ENCODE peak calls at places on chromosomes 5 and 9, in five cellular contexts. X is H1, K is hepatocyte, F is fibroblast of villous mesenchyme, I is breast epithelium. A is an unnamed sample.

GRCh38 chr9:112648624-112649023 is 69.3 kb downstream of the INIP start:
- DNase-seq in X (no peak), I (no peak), K (no peak), F (no peak), A (no peak)

GRCh38 chr9:30622551-30622950 is 1761.9 kb upstream of the ACO1 start:
- DNase-seq in I (no peak), F (no peak), X (no peak), K (no peak), A (no peak)

GRCh38 chr5:35461530-35461929 is 156.1 kb upstream of the SPEF2 start:
- DNase-seq in F (no peak), X (no peak), K (no peak), I (no peak), A (no peak)

GRCh38 chr9:136052991-136053756 is 41.9 kb downstream of the NACC2 start:
- DNase-seq in F (no peak), K (no peak), X (no peak), I (no peak), A (peak)

GRCh38 chr5:56457887-56458451 is 224.8 kb upstream of the ANKRD55 start:
- DNase-seq in X (no peak), K (no peak), I (no peak), F (peak), A (no peak)

GRCh38 chr9:86783884-86784283 is 163.4 kb downstream of the GAS1 start:
- DNase-seq in F (peak), X (no peak), K (no peak), I (no peak), A (no peak)

GRCh38 chr5:149028161-149028560 is 34.7 kb downstream of the SH3TC2 start:
- DNase-seq in K (no peak), F (no peak), I (no peak), X (no peak), A (no peak)

GRCh38 chr5:142830241-142831018 is 60.3 kb downstream of the ARHGAP26 start:
- DNase-seq in K (no peak), X (no peak), I (no peak), F (peak), A (no peak)

GRCh38 chr5:127898551-127899213 is 184.9 kb upstream of the SLC12A2 start:
- DNase-seq in K (no peak), F (peak), X (no peak), I (no peak), A (no peak)

GRCh38 chr9:8622222-8622802 is 822.7 kb upstream of the DMAC1 start:
- DNase-seq in K (no peak), F (no peak), I (no peak), X (no peak), A (no peak)

GRCh38 chr5:84016090-84016489 is 295.4 kb upstream of the HAPLN1 start:
- DNase-seq in I (no peak), K (no peak), X (no peak), F (peak), A (no peak)

GRCh38 chr5:57304931-57305330 is 131.1 kb downstream of the GPBP1 start:
- DNase-seq in F (no peak), I (no peak), K (no peak), X (no peak), A (no peak)

GRCh38 chr9:106479679-106480078 is 383.3 kb upstream of the ZNF462 start:
- DNase-seq in I (no peak), K (no peak), X (no peak), F (no peak), A (peak)

GRCh38 chr9:124218438-124219289 is 39.1 kb upstream of the NEK6 start:
- DNase-seq in F (peak), X (no peak), I (peak), K (peak), A (peak)

GRCh38 chr9:134213508-134214394 is 49.4 kb upstream of the RNU6ATAC start:
- DNase-seq in F (no peak), I (no peak), K (no peak), X (no peak), A (peak)

GRCh38 chr5:40689442-40689841 is 9.7 kb downstream of the PTGER4 start:
- DNase-seq in F (peak), K (peak), I (no peak), X (no peak), A (no peak)

GRCh38 chr9:120808931-120809330 is 15.7 kb upstream of the FBXW2 start:
- DNase-seq in K (no peak), I (no peak), F (no peak), X (no peak), A (no peak)

GRCh38 chr5:128349044-128349629 is 188.9 kb downstream of the FBN2 start:
- DNase-seq in I (no peak), F (peak), X (no peak), K (peak), A (peak)

GRCh38 chr9:118522093-118523028 is 818.2 kb downstream of the TLR4 start:
- DNase-seq in X (peak), F (peak), K (peak), I (no peak), A (no peak)

GRCh38 chr9:89364664-89365531 is 46.6 kb downstream of the SECISBP2 start:
- DNase-seq in K (no peak), F (no peak), X (no peak), I (peak), A (no peak)

GRCh38 chr5:14109041-14109747 is 33.9 kb upstream of the TRIO start:
- DNase-seq in F (peak), I (no peak), K (no peak), X (no peak), A (no peak)

GRCh38 chr9:132472199-132472598 is 62.2 kb downstream of the CFAP77 start:
- DNase-seq in K (no peak), F (no peak), X (no peak), I (no peak), A (no peak)

GRCh38 chr5:144011348-144011861 is 159.1 kb downstream of the YIPF5 start:
- DNase-seq in I (no peak), K (no peak), X (no peak), F (no peak), A (no peak)

GRCh38 chr5:140235776-140236558 is 61.0 kb downstream of the CYSTM1 start:
- DNase-seq in K (no peak), F (no peak), X (no peak), I (no peak), A (no peak)

GRCh38 chr5:102718819-102719218 is 36.3 kb upstream of the PAM start:
- DNase-seq in I (no peak), K (no peak), F (peak), X (no peak), A (no peak)

GRCh38 chr9:93071464-93071863 is 13.0 kb downstream of the SUSD3 start:
- DNase-seq in X (no peak), I (no peak), F (peak), K (no peak), A (no peak)

GRCh38 chr5:32707394-32707997 is 3.6 kb upstream of the NPR3 start:
- DNase-seq in X (no peak), F (peak), I (no peak), K (peak), A (no peak)

GRCh38 chr9:90724112-90724511 is 77.5 kb upstream of the SYK start:
- DNase-seq in K (no peak), I (no peak), F (no peak), X (no peak), A (no peak)

GRCh38 chr5:42638972-42639371 is 117.6 kb upstream of the CCDC152 start:
- DNase-seq in K (no peak), X (no peak), F (no peak), I (no peak), A (no peak)

GRCh38 chr9:69325409-69326212 is 596 bp downstream of the ENTREP1 start:
- DNase-seq in K (peak), F (no peak), X (no peak), I (no peak), A (peak)

GRCh38 chr5:111512026-111512405 is 319 bp downstream of the STARD4 start:
- DNase-seq in X (no peak), F (peak), I (peak), K (peak), A (peak)

GRCh38 chr5:128407956-128408355 is 130.1 kb downstream of the FBN2 start:
- DNase-seq in X (no peak), K (no peak), F (peak), I (no peak), A (no peak)

GRCh38 chr9:79257215-79257614 is 314.6 kb upstream of the TLE4 start:
- DNase-seq in K (peak), X (no peak), I (no peak), F (no peak), A (no peak)

GRCh38 chr5:112548246-112548982 is 129.3 kb upstream of the EPB41L4A start:
- DNase-seq in X (no peak), I (no peak), F (peak), K (peak), A (no peak)

DNA sequence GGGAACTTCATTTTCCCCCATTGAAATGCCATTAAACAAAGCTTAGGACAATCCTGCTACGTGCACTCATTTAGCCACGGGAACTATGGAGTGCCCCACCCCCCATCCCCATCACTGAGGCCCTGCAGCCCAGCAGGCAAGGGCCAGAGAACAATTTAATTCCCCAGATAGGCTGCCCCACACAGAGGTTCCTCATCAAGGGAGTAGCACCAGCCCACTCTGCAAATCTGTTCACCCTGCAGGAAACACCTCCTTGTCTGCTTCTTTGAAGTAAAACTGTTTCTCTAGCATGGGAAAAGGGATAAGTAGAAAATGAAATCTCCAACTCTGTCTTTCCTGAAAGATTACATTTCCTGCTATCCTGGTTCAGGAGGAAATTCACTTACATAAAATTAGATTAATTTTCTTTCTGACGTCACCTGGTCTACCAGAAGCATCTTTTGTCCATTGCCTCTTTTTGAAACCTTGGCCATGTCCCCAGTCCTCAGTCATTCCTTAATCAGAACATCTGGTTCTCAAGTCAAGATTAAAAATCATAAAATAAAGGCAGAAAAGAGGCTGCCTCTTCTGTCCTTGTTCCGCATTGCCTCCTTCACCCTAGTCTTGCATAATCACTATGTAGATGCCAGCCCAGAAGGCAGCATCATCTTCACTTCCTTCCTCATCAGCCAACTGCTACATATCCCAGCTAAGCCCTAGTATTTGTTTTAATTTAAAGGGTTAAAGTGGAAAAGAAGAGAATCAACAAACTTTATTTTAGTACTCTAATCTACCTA is 206.2 kb downstream of the ENC1 start:
- DNase-seq in F (no peak), K (no peak), X (no peak), I (no peak), A (no peak)
- H3K4me3 ChIP-seq in F (no peak), K (no peak), X (no peak), I (no peak), A (no peak)

GRCh38 chr5:173016069-173016455 is 32.5 kb downstream of the ATP6V0E1 start:
- DNase-seq in I (no peak), F (no peak), K (no peak), X (no peak), A (no peak)

GRCh38 chr5:173012882-173013281 is 29.3 kb downstream of the ATP6V0E1 start:
- DNase-seq in X (no peak), K (no peak), F (peak), I (no peak), A (no peak)

GRCh38 chr5:173010021-173010420 is 26.4 kb downstream of the ATP6V0E1 start:
- DNase-seq in F (no peak), X (no peak), I (no peak), K (no peak), A (no peak)

GRCh38 chr5:173011602-173012001 is 28.0 kb downstream of the ATP6V0E1 start:
- DNase-seq in X (no peak), K (no peak), F (no peak), I (no peak), A (no peak)

DNA sequence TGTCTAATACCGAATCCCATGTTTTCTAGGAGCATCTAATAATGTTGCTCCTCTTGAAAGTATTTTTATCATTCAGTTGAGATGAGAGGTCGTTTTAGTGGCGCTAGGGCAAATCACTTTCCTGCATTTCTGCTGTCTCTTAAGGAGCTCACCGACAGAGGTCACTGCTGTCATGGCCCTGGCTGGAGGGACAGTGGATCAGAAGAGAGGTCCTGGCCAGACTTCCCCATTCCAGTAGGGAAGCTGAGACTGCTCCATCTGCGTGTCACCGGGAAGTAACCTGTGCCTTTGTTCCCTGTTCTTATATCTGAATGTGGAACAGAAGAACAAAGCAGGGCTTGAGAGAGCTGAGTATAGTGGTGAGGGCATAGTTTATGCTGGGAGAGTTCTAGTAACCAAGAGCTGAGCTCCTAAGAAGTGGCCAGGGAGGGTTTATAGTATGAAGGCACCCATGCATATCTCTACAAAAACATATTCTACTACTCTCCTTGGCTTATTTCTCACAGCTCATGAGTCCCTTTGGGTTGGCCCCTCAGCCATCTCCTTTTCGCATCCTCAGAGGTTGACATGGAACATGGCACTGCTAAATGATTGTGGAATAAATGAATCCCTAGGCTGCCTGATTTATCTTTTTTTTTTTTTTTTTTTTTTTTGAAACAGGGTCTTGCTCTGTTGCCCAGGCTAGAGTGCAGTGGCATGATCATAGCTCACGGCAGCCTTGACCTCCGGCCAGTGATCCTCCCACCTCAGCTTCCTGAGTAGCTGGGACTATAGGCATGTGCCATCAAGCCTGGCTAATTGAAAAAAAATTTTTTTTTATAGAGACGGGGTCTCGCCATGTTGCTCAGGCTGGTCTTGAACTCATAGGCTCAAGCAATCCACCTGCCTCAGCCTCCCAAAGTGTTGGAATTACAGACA is 27.2 kb downstream of the ATP6V0E1 start:
- DNase-seq in X (no peak), I (peak), F (peak), K (peak), A (peak)
- TF ChIP-seq CTCF in X (peak), I (peak), F (peak), K (peak), A (no peak)

DNA sequence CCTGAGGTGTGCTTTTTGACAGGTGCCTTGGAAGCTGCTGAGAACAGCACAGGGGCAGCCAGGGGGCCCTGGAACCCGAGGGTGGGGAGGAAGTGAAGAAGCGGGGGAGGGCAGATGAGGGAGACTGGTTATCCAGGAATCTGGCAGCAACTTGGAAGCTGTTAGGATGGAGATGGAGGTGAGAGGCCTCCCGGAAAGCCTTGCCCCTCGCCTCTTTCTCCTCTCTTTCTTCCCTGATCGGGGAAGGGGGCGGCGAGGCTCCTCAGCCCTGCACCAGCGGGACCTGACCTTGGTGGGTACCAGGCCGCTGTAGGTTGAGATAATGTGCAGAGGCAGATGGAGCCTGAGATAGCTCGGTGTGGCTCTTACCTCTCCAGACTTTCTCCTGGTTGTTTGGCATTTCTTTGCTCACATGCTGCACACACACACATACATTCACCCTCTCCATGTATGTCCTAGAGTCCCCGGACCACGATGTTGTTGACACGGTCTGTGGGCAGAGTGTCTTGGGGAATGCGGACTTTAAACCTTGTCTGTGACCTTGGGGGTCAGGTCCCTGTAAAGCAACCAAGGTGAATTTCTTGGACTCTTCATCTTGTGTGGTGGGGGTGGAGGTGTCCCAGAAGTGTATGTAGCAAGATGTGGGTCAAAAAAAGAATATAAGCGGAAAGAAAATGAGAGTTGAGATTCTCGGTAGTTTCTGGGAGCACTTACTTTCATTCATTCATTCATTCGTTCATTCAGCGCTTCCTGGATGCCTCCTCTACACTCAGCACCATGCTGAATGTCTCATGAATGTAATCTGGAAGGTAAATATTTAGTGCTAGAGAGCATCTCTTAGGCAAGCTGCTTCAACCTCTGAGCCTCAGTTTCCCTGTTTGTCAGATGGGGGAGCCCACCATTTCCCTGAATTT is 1.6 kb downstream of the WWC1 start:
- DNase-seq in K (no peak), I (no peak), F (no peak), X (no peak), A (no peak)
- H3K4me3 ChIP-seq in K (peak), I (no peak), F (no peak), X (peak), A (no peak)

GRCh38 chr9:98538203-98538602 is 170.5 kb downstream of the GABBR2 start:
- DNase-seq in X (no peak), I (no peak), K (no peak), F (no peak), A (no peak)
- TF ChIP-seq CTCF in X (no peak), I (no peak), K (no peak), F (no peak), A (no peak)

GRCh38 chr9:74952281-74953151 is at the start of gene C9orf40:
- DNase-seq in K (peak), X (peak), F (peak), I (peak), A (peak)
- H3K4me3 ChIP-seq in K (peak), X (peak), F (peak), I (peak), A (peak)

GRCh38 chr5:76974768-76975167 is 21.9 kb downstream of the CRHBP start:
- DNase-seq in K (no peak), X (no peak), F (no peak), I (no peak), A (no peak)

GRCh38 chr5:76983468-76983867 is 30.6 kb downstream of the CRHBP start:
- DNase-seq in K (no peak), F (peak), X (no peak), I (no peak), A (no peak)

GRCh38 chr5:76982450-76982849 is 29.6 kb downstream of the CRHBP start:
- DNase-seq in F (no peak), X (no peak), I (no peak), K (no peak), A (no peak)

GRCh38 chr5:76980518-76981144 is 27.8 kb downstream of the CRHBP start:
- DNase-seq in K (no peak), X (no peak), I (no peak), F (peak), A (no peak)

DNA sequence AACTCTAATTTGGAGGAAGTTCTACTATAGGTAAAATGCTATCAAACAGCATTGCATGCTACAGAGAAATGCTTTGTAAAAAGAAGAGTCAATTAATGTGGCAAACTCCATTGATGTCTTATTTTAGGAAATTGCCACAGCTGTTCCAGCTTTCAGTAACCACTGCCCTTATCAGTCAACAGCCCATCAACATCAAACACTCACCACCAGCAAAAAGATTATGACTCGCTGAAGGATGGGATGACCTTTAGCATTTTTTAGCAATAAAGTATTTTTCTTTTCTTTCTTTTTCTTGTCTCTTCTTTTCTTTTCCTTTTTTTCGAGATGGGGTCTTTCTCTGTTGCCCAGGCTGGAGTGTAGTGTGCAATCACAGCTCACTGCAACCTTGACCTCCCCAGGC is 26.0 kb downstream of the CRHBP start:
- DNase-seq in K (no peak), X (no peak), I (no peak), F (no peak), A (no peak)
- TF ChIP-seq CTCF in K (no peak), X (no peak), I (no peak), F (no peak), A (no peak)

GRCh38 chr5:53826503-53826902 is 266.1 kb downstream of the NDUFS4 start:
- DNase-seq in I (no peak), K (no peak), X (no peak), F (no peak), A (no peak)
- H3K4me3 ChIP-seq in I (no peak), K (no peak), X (no peak), F (no peak), A (no peak)

DNA sequence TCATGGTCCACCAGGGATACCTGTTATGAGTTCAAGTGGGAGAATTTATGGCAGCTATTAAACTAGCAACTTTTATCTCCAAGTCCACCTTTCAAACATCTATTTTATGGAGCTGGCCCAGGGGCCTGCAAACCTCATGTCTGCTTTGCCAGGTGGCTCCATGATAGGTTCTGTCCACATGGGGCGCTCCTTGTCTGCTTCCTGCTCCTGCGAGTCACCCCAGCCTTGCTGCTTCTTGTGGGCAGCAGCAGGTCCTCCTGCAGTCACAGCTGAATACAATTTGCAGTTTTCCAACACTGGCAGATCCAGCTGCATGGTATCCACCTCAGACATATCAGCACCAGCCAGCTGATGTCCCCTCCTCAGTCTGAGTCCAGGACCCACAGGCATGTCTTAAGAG is 39.6 kb upstream of the FRRS1L start:
- DNase-seq in F (no peak), I (no peak), K (peak), X (peak), A (no peak)
- TF ChIP-seq CTCF in F (no peak), I (no peak), K (no peak), X (peak), A (no peak)

A was measured in lower leg skin.